ENCODE peak calls at places on chromosomes 16 and 17, in four cellular contexts. G is HCT116, N is K562, U is GM12878. S is an unnamed sample.

GRCh38 chr16:78505544-78506371 is 406.3 kb downstream of the WWOX start:
- DNase-seq in G (no peak), N (peak), U (no peak), S (peak)

GRCh38 chr17:79960788-79961522 is 74.7 kb downstream of the TBC1D16 start:
- DNase-seq in G (no peak), N (no peak), U (no peak), S (no peak)

GRCh38 chr17:40553694-40554534 is 11.4 kb downstream of the CCR7 start:
- DNase-seq in G (no peak), N (peak), U (no peak), S (no peak)

GRCh38 chr16:74468807-74469511 is 47.7 kb upstream of the CLEC18B start:
- DNase-seq in G (no peak), N (no peak), U (no peak), S (no peak)

GRCh38 chr16:50473375-50473945 is 74.7 kb upstream of the NKD1 start:
- DNase-seq in G (no peak), N (peak), U (peak), S (no peak)

GRCh38 chr16:75305364-75306101 is 54.1 kb upstream of the BCAR1 start:
- DNase-seq in G (peak), N (peak), U (peak), S (no peak)

GRCh38 chr16:53703590-53704444 is at the start of the genes FTO and RPGRIP1L:
- DNase-seq in G (peak), N (peak), U (peak), S (peak)

GRCh38 chr17:30238003-30238344 is 2.5 kb upstream of the SLC6A4 start:
- DNase-seq in G (no peak), N (no peak), U (no peak), S (no peak)

GRCh38 chr16:60731329-60731728 is 1304.9 kb downstream of the CDH8 start:
- DNase-seq in G (no peak), N (no peak), U (no peak), S (no peak)

GRCh38 chr17:8726477-8726876 is 18.2 kb downstream of the CCDC42 start:
- DNase-seq in G (no peak), N (no peak), U (no peak), S (no peak)

GRCh38 chr16:53091508-53092211 is 36.9 kb downstream of the CHD9 start:
- DNase-seq in G (no peak), N (no peak), U (peak), S (no peak)

GRCh38 chr16:55035037-55035436 is 104.4 kb downstream of the IRX5 start:
- DNase-seq in G (peak), N (peak), U (no peak), S (no peak)

GRCh38 chr17:16381496-16381820 is 567 bp downstream of the UBB start:
- DNase-seq in G (no peak), N (no peak), U (no peak), S (no peak)

GRCh38 chr17:45992175-45992574 is 6.9 kb upstream of the STH start:
- DNase-seq in G (no peak), N (no peak), U (no peak), S (no peak)

GRCh38 chr17:337866-338265 is 14.7 kb downstream of the RPH3AL start:
- DNase-seq in G (no peak), N (no peak), U (peak), S (no peak)

GRCh38 chr17:65627892-65628622 is 66.6 kb upstream of the AXIN2 start:
- DNase-seq in G (no peak), N (no peak), U (no peak), S (no peak)

GRCh38 chr16:29820730-29821662 is 734 bp downstream of the MVP start:
- DNase-seq in G (no peak), N (no peak), U (peak), S (no peak)

GRCh38 chr17:75077072-75077489 is 10.7 kb upstream of the SLC16A5 start:
- DNase-seq in G (no peak), N (no peak), U (no peak), S (no peak)

GRCh38 chr17:66018786-66019185 is 173.1 kb downstream of the CEP112 start:
- DNase-seq in G (no peak), N (no peak), U (no peak), S (no peak)

GRCh38 chr17:80762076-80762475 is 217.4 kb downstream of the RPTOR start:
- DNase-seq in G (no peak), N (no peak), U (no peak), S (no peak)

GRCh38 chr16:12096162-12096781 is 119.7 kb downstream of the SNX29 start:
- DNase-seq in G (no peak), N (no peak), U (no peak), S (no peak)

GRCh38 chr16:71440669-71441347 is 1.0 kb downstream of the TLE7 start:
- DNase-seq in G (no peak), N (peak), U (no peak), S (peak)

GRCh38 chr17:44008205-44008909 is 3.9 kb downstream of the NAGS start:
- DNase-seq in G (no peak), N (no peak), U (no peak), S (no peak)

GRCh38 chr16:73143681-73144370 is 95.9 kb upstream of the ZFHX3 start:
- DNase-seq in G (no peak), N (no peak), U (no peak), S (no peak)

GRCh38 chr17:77167472-77168306 is 26.9 kb downstream of the SEC14L1 start:
- DNase-seq in G (peak), N (no peak), U (no peak), S (no peak)
- TF ChIP-seq EGR1 in G (no peak), N (no peak), U (no peak), S (no peak)

GRCh38 chr17:77280304-77280910 is 139.6 kb downstream of the SEC14L1 start:
- DNase-seq in G (peak), N (no peak), U (no peak), S (peak)
- TF ChIP-seq EGR1 in G (no peak), N (no peak), U (no peak), S (no peak)

GRCh38 chr17:35345445-35345925 is 27.9 kb downstream of the SLFN11 start:
- DNase-seq in G (no peak), N (no peak), U (no peak), S (no peak)

GRCh38 chr17:35344262-35344661 is 29.2 kb downstream of the SLFN11 start:
- DNase-seq in G (no peak), N (no peak), U (no peak), S (no peak)

GRCh38 chr17:35342207-35342744 is 31.1 kb downstream of the SLFN11 start:
- DNase-seq in G (no peak), N (no peak), U (no peak), S (no peak)

GRCh38 chr17:35350493-35350892 is 22.9 kb downstream of the SLFN11 start:
- DNase-seq in G (no peak), N (no peak), U (no peak), S (no peak)

DNA sequence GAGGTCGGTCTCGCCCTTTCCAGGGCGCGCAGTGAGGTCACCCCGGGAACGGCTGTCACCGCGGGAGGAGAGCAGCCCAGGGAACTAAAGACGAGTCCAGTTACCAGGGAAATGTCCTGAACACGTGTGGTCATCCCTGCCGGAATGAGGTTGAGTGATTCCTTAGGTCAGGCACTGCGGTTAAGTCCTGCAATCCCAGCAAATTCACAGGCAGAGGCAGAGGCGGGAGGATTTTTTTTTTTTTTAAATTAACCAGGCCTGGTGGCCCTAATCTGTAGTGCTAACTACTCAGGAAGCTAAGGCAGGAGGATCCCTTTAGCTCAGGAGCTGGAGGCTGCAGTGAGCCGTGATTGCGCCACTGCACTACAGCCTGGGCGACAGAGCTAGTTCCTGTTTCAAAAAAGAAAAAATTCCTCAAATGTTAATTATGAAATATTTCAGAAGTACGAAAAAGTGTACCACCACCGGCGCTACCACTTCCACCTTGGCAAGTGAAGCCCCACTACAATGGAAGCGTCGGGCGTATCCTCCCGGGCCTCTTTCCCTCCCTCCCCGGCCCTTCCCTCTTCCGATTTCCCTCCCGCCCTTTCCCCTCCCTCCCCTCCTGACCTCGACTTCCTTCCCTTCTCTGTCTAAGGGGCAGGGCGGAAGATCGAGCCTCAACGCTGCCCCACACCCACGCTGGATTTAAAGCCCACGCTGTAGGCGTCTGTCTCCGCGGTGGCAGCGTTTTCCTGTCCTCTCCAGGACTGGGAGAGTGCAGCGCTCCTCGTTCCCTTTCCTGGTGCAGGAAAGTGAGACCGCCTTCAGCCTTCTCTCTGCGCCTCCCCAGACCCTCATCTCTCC is 27.3 kb downstream of the SLFN11 start:
- DNase-seq in G (no peak), N (peak), U (no peak), S (peak)
- TF ChIP-seq EGR1 in G (no peak), N (peak), U (no peak), S (peak)

GRCh38 chr16:79508294-79508693 is 92.2 kb downstream of the MAF start:
- DNase-seq in G (no peak), N (no peak), U (no peak), S (no peak)

GRCh38 chr16:79505344-79505743 is 95.2 kb downstream of the MAF start:
- DNase-seq in G (no peak), N (no peak), U (no peak), S (no peak)

GRCh38 chr16:79509906-79510305 is 90.6 kb downstream of the MAF start:
- DNase-seq in G (no peak), N (no peak), U (no peak), S (no peak)

GRCh38 chr16:79510879-79511278 is 89.7 kb downstream of the MAF start:
- DNase-seq in G (no peak), N (no peak), U (no peak), S (no peak)

GRCh38 chr16:79509221-79509631 is 91.3 kb downstream of the MAF start:
- DNase-seq in G (no peak), N (no peak), U (no peak), S (no peak)
- TF ChIP-seq EGR1 in G (no peak), N (no peak), U (no peak), S (no peak)

GRCh38 chr16:89092013-89092412 is 1.6 kb upstream of the ACSF3 start:
- DNase-seq in G (no peak), N (no peak), U (no peak), S (no peak)

GRCh38 chr16:89090669-89091426 is 2.8 kb upstream of the ACSF3 start:
- DNase-seq in G (no peak), N (no peak), U (no peak), S (no peak)

GRCh38 chr16:89090182-89090630 is 3.4 kb upstream of the ACSF3 start:
- DNase-seq in G (no peak), N (peak), U (no peak), S (no peak)

GRCh38 chr16:89087922-89088321 is 5.7 kb upstream of the ACSF3 start:
- DNase-seq in G (no peak), N (no peak), U (no peak), S (no peak)

GRCh38 chr16:89089142-89089541 is 4.5 kb upstream of the ACSF3 start:
- DNase-seq in G (no peak), N (no peak), U (no peak), S (peak)
- TF ChIP-seq EGR1 in G (no peak), N (no peak), U (no peak), S (no peak)

DNA sequence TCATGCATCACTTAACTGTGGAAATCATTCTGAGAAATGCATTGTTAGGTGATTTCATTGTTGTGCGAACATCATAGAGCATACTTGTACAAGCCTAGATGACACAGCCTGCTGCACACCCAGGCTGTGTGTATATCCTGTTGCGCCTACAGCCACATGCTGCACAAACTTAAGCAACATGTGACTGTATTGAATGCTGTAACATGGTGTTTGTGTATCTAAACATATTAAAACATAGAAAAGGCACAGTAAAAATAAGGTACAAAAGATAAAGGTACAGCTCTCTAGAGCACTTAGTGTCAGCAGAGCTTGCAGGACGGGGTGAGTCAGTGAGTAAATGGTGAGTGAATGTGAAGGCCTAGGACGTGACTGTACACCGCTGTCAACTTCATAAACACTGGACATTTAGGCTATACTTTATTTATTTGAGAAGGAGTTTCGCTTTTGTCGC is 11.9 kb downstream of the FOXK2 start:
- DNase-seq in G (no peak), N (no peak), U (no peak), S (no peak)
- TF ChIP-seq EGR1 in G (no peak), N (no peak), U (no peak), S (no peak)

DNA sequence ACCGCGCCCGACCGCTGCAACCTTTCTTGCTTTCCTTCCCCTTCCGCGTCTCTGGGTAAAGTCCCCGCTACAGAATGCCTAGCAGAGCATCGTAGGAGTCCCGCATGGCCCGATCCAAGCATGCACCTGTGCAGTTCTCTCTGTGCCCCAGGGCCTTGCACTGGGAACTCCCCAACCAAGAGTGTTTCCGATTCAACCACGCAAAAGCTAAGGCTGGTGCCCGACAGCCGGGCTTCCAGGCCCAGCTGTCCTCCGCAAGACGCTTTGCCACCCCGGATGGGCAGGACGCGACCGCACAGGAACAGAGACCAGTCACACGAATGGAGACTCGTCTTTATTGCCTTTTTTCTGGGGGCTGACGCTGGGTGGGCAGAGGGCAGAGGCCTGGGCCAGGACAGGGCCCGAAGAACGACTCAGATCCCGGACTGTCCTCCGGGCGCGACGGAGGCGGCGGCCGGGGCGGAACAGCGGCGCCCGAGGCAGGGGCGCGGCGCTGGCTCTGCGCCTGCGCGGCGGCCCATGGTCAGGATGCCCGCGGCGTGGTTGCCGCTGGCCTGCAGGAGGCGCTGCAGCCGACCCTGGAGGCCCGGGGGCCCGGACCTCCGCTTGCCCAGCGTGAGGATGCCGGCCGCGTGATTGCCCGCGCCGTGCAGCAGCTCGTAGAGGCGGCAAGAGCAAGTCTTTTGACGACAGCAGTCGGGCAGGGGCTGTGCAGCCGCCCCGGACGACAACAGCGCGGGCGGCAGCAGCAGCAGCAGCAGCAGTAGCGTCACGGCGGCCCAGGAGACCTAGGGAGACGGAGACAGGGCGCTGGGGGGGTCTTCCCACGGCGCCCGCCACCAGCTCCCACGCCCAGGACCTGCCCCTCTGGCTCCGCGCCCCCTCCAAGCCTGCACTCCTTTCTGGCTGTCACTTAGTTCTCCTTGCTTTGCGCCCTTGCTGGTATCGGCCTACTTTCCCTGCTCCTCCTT is 1.2 kb downstream of the HCRT start:
- DNase-seq in G (peak), N (peak), U (peak), S (peak)
- TF ChIP-seq EGR1 in G (no peak), N (no peak), U (no peak), S (no peak)

DNA sequence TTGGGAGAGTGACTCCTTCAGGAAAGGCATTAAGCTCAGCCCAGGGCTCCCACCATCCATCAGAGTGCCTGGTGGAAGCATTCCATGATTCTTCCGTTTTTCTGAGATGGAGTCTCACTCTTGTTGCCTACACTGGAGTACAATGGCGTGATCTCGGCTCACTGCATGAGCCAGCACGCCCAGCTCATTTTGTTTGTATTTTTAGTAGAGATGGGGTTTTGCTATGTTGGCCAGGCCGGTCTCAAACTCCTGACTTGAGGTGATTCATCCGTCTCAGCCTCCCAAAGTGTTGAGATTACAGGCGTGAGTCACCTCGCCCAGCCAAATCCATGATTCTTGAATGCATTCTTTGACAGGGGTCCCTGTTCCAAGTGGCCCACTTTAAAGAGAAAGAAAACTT is 23.1 kb downstream of the MIS12 start:
- DNase-seq in G (no peak), N (no peak), U (no peak), S (no peak)
- TF ChIP-seq EGR1 in G (no peak), N (no peak), U (no peak), S (no peak)

DNA sequence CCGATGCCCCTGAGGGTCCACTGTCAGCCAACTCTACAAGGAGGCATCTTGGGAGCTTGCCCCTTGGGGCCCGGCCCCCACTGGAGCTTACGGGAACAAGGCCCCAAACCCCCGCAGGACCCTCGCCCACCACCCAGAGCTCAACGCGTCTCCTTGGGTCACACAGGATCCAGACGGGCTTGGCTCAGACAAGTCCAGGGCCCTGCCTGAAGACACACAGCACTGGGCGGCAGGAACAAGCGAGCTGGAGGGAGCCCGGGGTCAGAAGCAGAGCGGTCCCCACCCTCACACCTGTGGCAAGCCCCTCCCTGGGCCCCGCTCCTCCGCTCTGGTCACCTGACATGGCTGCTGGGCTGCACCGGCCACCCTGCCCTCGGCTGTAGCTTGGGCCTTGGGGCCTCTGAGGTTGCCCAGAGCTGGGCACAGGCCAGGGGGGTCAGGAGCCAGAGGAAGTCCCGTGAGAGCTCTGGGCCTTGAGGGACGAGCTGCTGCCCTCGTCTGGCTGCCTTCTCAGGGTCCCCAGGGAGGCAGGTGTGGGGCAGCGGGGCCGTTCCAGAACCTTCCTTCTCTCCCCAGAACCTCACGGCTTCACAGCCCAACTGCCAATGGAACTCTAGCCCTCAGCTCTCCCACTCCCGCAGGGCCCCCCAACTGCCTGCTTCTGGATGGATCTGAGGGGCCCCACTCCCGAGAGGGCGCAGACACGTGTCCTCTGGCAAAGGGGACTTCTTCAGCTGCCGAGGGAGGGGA is at the start of gene CCDC154:
- DNase-seq in G (no peak), N (no peak), U (no peak), S (no peak)
- TF ChIP-seq EGR1 in G (no peak), N (no peak), U (no peak), S (no peak)